ENCODE peak calls at places on chromosomes 7 and 10, in seven cellular contexts. One of them, this sample, is unnamed.

GRCh38 chr10:30115391-30116253 is 56.2 kb upstream of the JCAD start:
- DNase-seq in naive thymus-derived CD8-positive, alpha-beta T cell: no peak
- DNase-seq in COLO829: no peak
- DNase-seq in osteoblast: no peak
- DNase-seq in activated effector memory CD4-positive, alpha-beta T cell treated with Interleukin-2 at 50 U/mL for 16 hours: no peak
- DNase-seq in stimulated activated naive B cell treated with anti-CD40 and anti-IgM and Interleukin-4, amounts not matched to agents 10 μg/mL and 1 μg/mL and 100 μg/mL, for 72 hours: no peak
- DNase-seq in stimulated activated CD4-positive, alpha-beta T cell treated with anti-CD3 and anti-CD28 coated beads, Interleukin-4, amount 100 ng/mL, for 4 hours: no peak
- DNase-seq in this sample: no peak

GRCh38 chr7:28677668-28678067 is 265.4 kb downstream of the CREB5 start:
- DNase-seq in naive thymus-derived CD8-positive, alpha-beta T cell: no peak
- DNase-seq in COLO829: no peak
- DNase-seq in osteoblast: no peak
- DNase-seq in activated effector memory CD4-positive, alpha-beta T cell treated with Interleukin-2 at 50 U/mL for 16 hours: no peak
- DNase-seq in stimulated activated naive B cell treated with anti-CD40 and anti-IgM and Interleukin-4, amounts not matched to agents 10 μg/mL and 1 μg/mL and 100 μg/mL, for 72 hours: no peak
- DNase-seq in stimulated activated CD4-positive, alpha-beta T cell treated with anti-CD3 and anti-CD28 coated beads, Interleukin-4, amount 100 ng/mL, for 4 hours: no peak
- DNase-seq in this sample: no peak

GRCh38 chr10:29189272-29189671 is 99.6 kb upstream of the LYZL1 start:
- DNase-seq in naive thymus-derived CD8-positive, alpha-beta T cell: no peak
- DNase-seq in COLO829: no peak
- DNase-seq in osteoblast: peak
- DNase-seq in activated effector memory CD4-positive, alpha-beta T cell treated with Interleukin-2 at 50 U/mL for 16 hours: no peak
- DNase-seq in stimulated activated naive B cell treated with anti-CD40 and anti-IgM and Interleukin-4, amounts not matched to agents 10 μg/mL and 1 μg/mL and 100 μg/mL, for 72 hours: no peak
- DNase-seq in stimulated activated CD4-positive, alpha-beta T cell treated with anti-CD3 and anti-CD28 coated beads, Interleukin-4, amount 100 ng/mL, for 4 hours: no peak
- DNase-seq in this sample: no peak

GRCh38 chr10:19041176-19041575 is 7.4 kb upstream of the MALRD1 start:
- DNase-seq in naive thymus-derived CD8-positive, alpha-beta T cell: no peak
- DNase-seq in COLO829: no peak
- DNase-seq in osteoblast: no peak
- DNase-seq in activated effector memory CD4-positive, alpha-beta T cell treated with Interleukin-2 at 50 U/mL for 16 hours: no peak
- DNase-seq in stimulated activated naive B cell treated with anti-CD40 and anti-IgM and Interleukin-4, amounts not matched to agents 10 μg/mL and 1 μg/mL and 100 μg/mL, for 72 hours: no peak
- DNase-seq in stimulated activated CD4-positive, alpha-beta T cell treated with anti-CD3 and anti-CD28 coated beads, Interleukin-4, amount 100 ng/mL, for 4 hours: no peak
- DNase-seq in this sample: no peak

GRCh38 chr10:89643812-89644690 is 991 bp downstream of the PANK1 start:
- DNase-seq in naive thymus-derived CD8-positive, alpha-beta T cell: peak
- DNase-seq in COLO829: peak
- DNase-seq in osteoblast: peak
- DNase-seq in activated effector memory CD4-positive, alpha-beta T cell treated with Interleukin-2 at 50 U/mL for 16 hours: peak
- DNase-seq in stimulated activated naive B cell treated with anti-CD40 and anti-IgM and Interleukin-4, amounts not matched to agents 10 μg/mL and 1 μg/mL and 100 μg/mL, for 72 hours: peak
- DNase-seq in stimulated activated CD4-positive, alpha-beta T cell treated with anti-CD3 and anti-CD28 coated beads, Interleukin-4, amount 100 ng/mL, for 4 hours: peak
- DNase-seq in this sample: peak

GRCh38 chr7:83655951-83656556 is 7.1 kb upstream of the SEMA3E start:
- DNase-seq in naive thymus-derived CD8-positive, alpha-beta T cell: no peak
- DNase-seq in COLO829: peak
- DNase-seq in osteoblast: no peak
- DNase-seq in activated effector memory CD4-positive, alpha-beta T cell treated with Interleukin-2 at 50 U/mL for 16 hours: no peak
- DNase-seq in stimulated activated naive B cell treated with anti-CD40 and anti-IgM and Interleukin-4, amounts not matched to agents 10 μg/mL and 1 μg/mL and 100 μg/mL, for 72 hours: no peak
- DNase-seq in stimulated activated CD4-positive, alpha-beta T cell treated with anti-CD3 and anti-CD28 coated beads, Interleukin-4, amount 100 ng/mL, for 4 hours: no peak
- DNase-seq in this sample: no peak

GRCh38 chr10:70367195-70367796 is 15.1 kb downstream of the LRRC20 start:
- DNase-seq in naive thymus-derived CD8-positive, alpha-beta T cell: no peak
- DNase-seq in COLO829: no peak
- DNase-seq in osteoblast: peak
- DNase-seq in activated effector memory CD4-positive, alpha-beta T cell treated with Interleukin-2 at 50 U/mL for 16 hours: no peak
- DNase-seq in stimulated activated naive B cell treated with anti-CD40 and anti-IgM and Interleukin-4, amounts not matched to agents 10 μg/mL and 1 μg/mL and 100 μg/mL, for 72 hours: no peak
- DNase-seq in stimulated activated CD4-positive, alpha-beta T cell treated with anti-CD3 and anti-CD28 coated beads, Interleukin-4, amount 100 ng/mL, for 4 hours: no peak
- DNase-seq in this sample: no peak

GRCh38 chr10:79054203-79055099 is 14.3 kb upstream of the ZMIZ1 start:
- DNase-seq in naive thymus-derived CD8-positive, alpha-beta T cell: no peak
- DNase-seq in COLO829: no peak
- DNase-seq in osteoblast: peak
- DNase-seq in activated effector memory CD4-positive, alpha-beta T cell treated with Interleukin-2 at 50 U/mL for 16 hours: no peak
- DNase-seq in stimulated activated naive B cell treated with anti-CD40 and anti-IgM and Interleukin-4, amounts not matched to agents 10 μg/mL and 1 μg/mL and 100 μg/mL, for 72 hours: no peak
- DNase-seq in stimulated activated CD4-positive, alpha-beta T cell treated with anti-CD3 and anti-CD28 coated beads, Interleukin-4, amount 100 ng/mL, for 4 hours: no peak
- DNase-seq in this sample: no peak

GRCh38 chr7:1059200-1060091 is 15.1 kb downstream of the GPR146 start:
- DNase-seq in naive thymus-derived CD8-positive, alpha-beta T cell: no peak
- DNase-seq in COLO829: peak
- DNase-seq in osteoblast: peak
- DNase-seq in activated effector memory CD4-positive, alpha-beta T cell treated with Interleukin-2 at 50 U/mL for 16 hours: no peak
- DNase-seq in stimulated activated naive B cell treated with anti-CD40 and anti-IgM and Interleukin-4, amounts not matched to agents 10 μg/mL and 1 μg/mL and 100 μg/mL, for 72 hours: no peak
- DNase-seq in stimulated activated CD4-positive, alpha-beta T cell treated with anti-CD3 and anti-CD28 coated beads, Interleukin-4, amount 100 ng/mL, for 4 hours: no peak
- DNase-seq in this sample: no peak

GRCh38 chr10:76546411-76546810 is 1091.2 kb downstream of the KCNMA1 start:
- DNase-seq in naive thymus-derived CD8-positive, alpha-beta T cell: no peak
- DNase-seq in COLO829: no peak
- DNase-seq in osteoblast: no peak
- DNase-seq in activated effector memory CD4-positive, alpha-beta T cell treated with Interleukin-2 at 50 U/mL for 16 hours: no peak
- DNase-seq in stimulated activated naive B cell treated with anti-CD40 and anti-IgM and Interleukin-4, amounts not matched to agents 10 μg/mL and 1 μg/mL and 100 μg/mL, for 72 hours: no peak
- DNase-seq in stimulated activated CD4-positive, alpha-beta T cell treated with anti-CD3 and anti-CD28 coated beads, Interleukin-4, amount 100 ng/mL, for 4 hours: no peak
- DNase-seq in this sample: no peak

GRCh38 chr7:73688288-73688687 is 4.9 kb downstream of the BUD23 start:
- DNase-seq in naive thymus-derived CD8-positive, alpha-beta T cell: no peak
- DNase-seq in COLO829: no peak
- DNase-seq in osteoblast: no peak
- DNase-seq in activated effector memory CD4-positive, alpha-beta T cell treated with Interleukin-2 at 50 U/mL for 16 hours: no peak
- DNase-seq in stimulated activated naive B cell treated with anti-CD40 and anti-IgM and Interleukin-4, amounts not matched to agents 10 μg/mL and 1 μg/mL and 100 μg/mL, for 72 hours: no peak
- DNase-seq in stimulated activated CD4-positive, alpha-beta T cell treated with anti-CD3 and anti-CD28 coated beads, Interleukin-4, amount 100 ng/mL, for 4 hours: no peak
- DNase-seq in this sample: no peak

GRCh38 chr7:133703547-133703946 is 423.6 kb upstream of the LRGUK start:
- DNase-seq in naive thymus-derived CD8-positive, alpha-beta T cell: no peak
- DNase-seq in COLO829: no peak
- DNase-seq in osteoblast: peak
- DNase-seq in activated effector memory CD4-positive, alpha-beta T cell treated with Interleukin-2 at 50 U/mL for 16 hours: no peak
- DNase-seq in stimulated activated naive B cell treated with anti-CD40 and anti-IgM and Interleukin-4, amounts not matched to agents 10 μg/mL and 1 μg/mL and 100 μg/mL, for 72 hours: no peak
- DNase-seq in stimulated activated CD4-positive, alpha-beta T cell treated with anti-CD3 and anti-CD28 coated beads, Interleukin-4, amount 100 ng/mL, for 4 hours: no peak
- DNase-seq in this sample: no peak